ENCODE peak calls at places on chromosomes 12 and 14, in six cellular contexts. H, Q, F, I, A and L are unnamed samples.
A peak's percentile ranks its signal among the peaks of the same experiment; 100 is the strongest.

GRCh38 chr12:117468016-117468415 is 106.6 kb upstream of the NOS1 start:
- DNase-seq in I (no peak), Q (no peak), H (no peak), F (no peak), A (no peak), L (no peak)

GRCh38 chr14:77660754-77661153 is 44.3 kb upstream of the SPTLC2 start:
- DNase-seq in Q (no peak), F (peak; percentile 37), H (no peak), I (no peak), A (no peak), L (no peak)

GRCh38 chr12:89405626-89406342 is 53.5 kb upstream of the DUSP6 start:
- DNase-seq in Q (no peak), F (no peak), I (no peak), H (no peak), A (no peak), L (no peak)

GRCh38 chr14:91237219-91237618 is 7.3 kb downstream of the GPR68 start:
- DNase-seq in A (no peak), Q (no peak), I (no peak), H (no peak), F (no peak), L (no peak)

GRCh38 chr12:93725531-93725930 is 48.4 kb downstream of the CRADD start:
- DNase-seq in F (no peak), I (no peak), Q (no peak), A (no peak), H (no peak), L (no peak)

GRCh38 chr12:121284551-121285390 is 11.7 kb downstream of the CAMKK2 start:
- DNase-seq in A (no peak), F (no peak), Q (no peak), H (peak; percentile 39), I (no peak), L (no peak)

GRCh38 chr12:95118788-95119179 is 45.4 kb upstream of the NR2C1 start:
- DNase-seq in F (no peak), H (no peak), I (no peak), Q (no peak), A (no peak), L (peak; percentile 56)

GRCh38 chr12:124273630-124274029 is 21.3 kb upstream of the RFLNA start:
- DNase-seq in A (no peak), I (no peak), F (peak; percentile 59), Q (peak; percentile 90), H (no peak), L (no peak)

GRCh38 chr12:108567974-108568652 is 5.7 kb downstream of the ISCU start:
- DNase-seq in Q (no peak), F (no peak), H (no peak), A (no peak), I (no peak), L (no peak)

GRCh38 chr12:92470608-92471021 is 232.2 kb upstream of the PLEKHG7 start:
- DNase-seq in I (no peak), H (no peak), F (no peak), Q (no peak), A (no peak), L (no peak)

GRCh38 chr14:102066041-102066451 is 20.8 kb downstream of the HSP90AA1 start:
- DNase-seq in Q (no peak), A (peak; percentile 53), F (peak; percentile 14), I (no peak), H (no peak), L (no peak)

GRCh38 chr14:60722836-60723217 is 1.3 kb downstream of the SIX4 start:
- DNase-seq in A (no peak), Q (no peak), F (no peak), H (no peak), I (no peak), L (no peak)

GRCh38 chr12:91884216-91884615 is 261.4 kb downstream of the BTG1 start:
- DNase-seq in Q (no peak), A (no peak), H (no peak), F (no peak), I (no peak), L (no peak)

GRCh38 chr12:2559931-2560715 is 234.6 kb upstream of the FKBP4 start:
- DNase-seq in H (no peak), Q (no peak), A (no peak), I (no peak), F (no peak), L (no peak)

GRCh38 chr12:2561367-2561766 is 233.4 kb upstream of the FKBP4 start:
- DNase-seq in A (no peak), H (no peak), I (no peak), Q (no peak), F (no peak), L (no peak)

GRCh38 chr12:2553388-2554126 is 241.2 kb upstream of the FKBP4 start:
- DNase-seq in I (no peak), H (no peak), A (no peak), Q (no peak), F (no peak), L (no peak)

GRCh38 chr12:2555487-2556082 is 239.2 kb upstream of the FKBP4 start:
- DNase-seq in F (no peak), A (no peak), Q (no peak), H (no peak), I (no peak), L (peak; percentile 58)

GRCh38 chr12:2557589-2557988 is 237.2 kb upstream of the FKBP4 start:
- DNase-seq in I (no peak), H (no peak), F (peak; percentile 75), A (no peak), Q (no peak), L (no peak)
- TF ChIP-seq CTCF in I (no peak), H (no peak), F (no peak), A (no peak), Q (no peak), L (no peak)

GRCh38 chr12:102702447-102703114 is 214.5 kb downstream of the PAH start:
- DNase-seq in A (no peak), Q (peak; percentile 54), I (no peak), F (peak; percentile 48), H (peak; percentile 70), L (no peak)
- TF ChIP-seq POLR2AphosphoS5 in A (no peak), Q (no peak), I (no peak), F (no peak), H (no peak), L (no peak)

GRCh38 chr12:75437564-75437963 is 43.0 kb upstream of the GLIPR1 start:
- DNase-seq in Q (peak; percentile 39), I (no peak), F (no peak), H (no peak), A (no peak), L (no peak)
- TF ChIP-seq CTCF in Q (peak; percentile 60), I (no peak), F (no peak), H (no peak), A (peak; percentile 34), L (peak; percentile 13)

GRCh38 chr12:122862872-122863701 is 27.8 kb downstream of the HIP1R start:
- DNase-seq in F (peak; percentile 22), A (peak; percentile 82), I (no peak), Q (peak; percentile 78), H (peak; percentile 77), L (peak; percentile 76)
- TF ChIP-seq POLR2AphosphoS5 in F (no peak), A (no peak), I (no peak), Q (no peak), H (peak; percentile 55), L (no peak)

GRCh38 chr12:42338280-42338679 is 12.3 kb downstream of the PPHLN1 start:
- DNase-seq in Q (no peak), A (no peak), I (no peak), H (no peak), F (no peak), L (no peak)

GRCh38 chr12:42327227-42327590 is 1.2 kb downstream of the PPHLN1 start:
- DNase-seq in F (no peak), H (no peak), Q (no peak), A (no peak), I (no peak), L (no peak)

GRCh38 chr12:42336286-42336685 is 10.3 kb downstream of the PPHLN1 start:
- DNase-seq in H (no peak), I (no peak), F (no peak), Q (no peak), A (no peak), L (no peak)

GRCh38 chr12:42326466-42327226 is 679 bp downstream of the PPHLN1 start:
- DNase-seq in F (peak; percentile 32), I (no peak), H (no peak), A (peak; percentile 78), Q (peak; percentile 8), L (peak; percentile 29)

GRCh38 chr12:42332301-42332894 is 6.4 kb downstream of the PPHLN1 start:
- DNase-seq in I (no peak), H (no peak), F (peak; percentile 56), A (no peak), Q (peak; percentile 34), L (no peak)
- TF ChIP-seq CTCF in I (peak; percentile 72), H (no peak), F (peak; percentile 77), A (peak; percentile 62), Q (peak; percentile 52), L (peak; percentile 52)

GRCh38 chr12:48780381-48781025 is 8.4 kb downstream of the ADCY6 start:
- DNase-seq in F (no peak), I (no peak), A (no peak), Q (no peak), H (no peak), L (no peak)

GRCh38 chr12:48777501-48778400 is 11.1 kb downstream of the ADCY6 start:
- DNase-seq in A (no peak), H (no peak), F (no peak), I (no peak), Q (no peak), L (no peak)

GRCh38 chr12:48781750-48782456 is 7.0 kb downstream of the ADCY6 start:
- DNase-seq in H (no peak), A (no peak), F (no peak), Q (no peak), I (no peak), L (no peak)

GRCh38 chr12:48782457-48783395 is 6.2 kb downstream of the ADCY6 start:
- DNase-seq in A (no peak), Q (no peak), F (no peak), H (no peak), I (no peak), L (no peak)

DNA sequence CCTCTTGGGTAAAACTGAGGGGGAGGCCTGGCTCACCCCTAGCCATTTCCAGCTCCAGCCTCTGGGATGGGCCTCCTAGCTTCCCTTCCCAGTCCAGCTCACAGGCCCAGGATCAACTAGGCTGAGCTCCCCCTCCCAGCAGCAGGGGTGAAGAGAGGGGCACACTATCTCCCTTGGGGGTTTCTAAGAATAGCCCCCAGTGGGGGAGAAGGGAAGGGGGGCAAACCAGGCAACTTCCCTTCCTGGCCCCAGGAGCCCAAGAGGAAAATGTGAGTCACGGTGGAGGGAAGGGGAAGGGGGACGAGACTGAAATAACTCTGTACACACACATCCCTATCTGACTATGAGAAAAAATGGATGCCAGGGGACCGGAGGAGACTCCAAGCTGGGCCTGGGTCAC is 9.0 kb downstream of the ADCY6 start:
- DNase-seq in A (no peak), I (no peak), Q (no peak), F (no peak), H (no peak), L (no peak)
- TF ChIP-seq POLR2AphosphoS5 in A (no peak), I (no peak), Q (no peak), F (no peak), H (no peak), L (no peak)

GRCh38 chr12:21607701-21608100 is 3.1 kb upstream of the GYS2 start:
- DNase-seq in I (no peak), H (no peak), A (no peak), Q (no peak), F (no peak), L (no peak)
- TF ChIP-seq CTCF in I (peak; percentile 24), H (no peak), A (peak; percentile 37), Q (peak; percentile 24), F (peak; percentile 45), L (peak; percentile 15)